ENCODE peak calls at places on chromosomes 3 and 15, in eight cellular contexts. M is left cardiac atrium; E is stimulated activated CD8-positive, alpha-beta memory T cell treated with anti-CD3 and anti-CD28 coated beads, Interleukin-4, amount 100 ng/mL, for 4 hours; F is AG08396; X is T-helper 9 cell; O is naive thymus-derived CD8-positive, alpha-beta T cell; Z is NCI-H774; H is activated CD8-positive, alpha-beta T cell treated with anti-CD3 and anti-CD28 coated beads, Interleukin-2, amount 10 ng/mL, durations not matched to agents 7 days and 5 days. J is an unnamed sample.

GRCh38 chr3:127768346-127769008 is 53.8 kb downstream of the MGLL start:
- DNase-seq in E (no peak), O (no peak), X (no peak), F (peak), H (no peak), M (no peak), Z (no peak), J (peak)

GRCh38 chr3:99901200-99901926 is 83.7 kb downstream of the CMSS1 start:
- DNase-seq in E (no peak), H (no peak), M (no peak), F (no peak), O (no peak), X (no peak), Z (peak), J (peak)

GRCh38 chr3:123300056-123300455 is 98.3 kb downstream of the SEC22A start:
- DNase-seq in X (no peak), M (no peak), F (no peak), H (no peak), O (no peak), Z (no peak), E (no peak), J (no peak)

GRCh38 chr3:89155811-89156210 is 48.4 kb downstream of the EPHA3 start:
- DNase-seq in E (no peak), Z (no peak), X (no peak), F (no peak), O (no peak), H (no peak), M (no peak), J (no peak)

GRCh38 chr3:40169983-40170382 is 139.5 kb upstream of the EIF1B start:
- DNase-seq in Z (no peak), E (no peak), H (no peak), O (no peak), F (no peak), X (no peak), M (no peak), J (no peak)

GRCh38 chr15:64693134-64693533 is 82.3 kb downstream of the RBPMS2 start:
- DNase-seq in X (no peak), Z (peak), O (no peak), M (peak), H (no peak), F (peak), E (no peak), J (no peak)

GRCh38 chr15:36884404-36885335 is 215.7 kb downstream of the MEIS2 start:
- DNase-seq in Z (no peak), X (no peak), M (no peak), F (no peak), O (no peak), H (no peak), E (no peak), J (no peak)

GRCh38 chr3:138369151-138369900 is 20.9 kb downstream of the MRAS start:
- DNase-seq in F (no peak), Z (no peak), X (no peak), M (no peak), E (no peak), O (no peak), H (no peak), J (no peak)

GRCh38 chr3:179681492-179682263 is 28.8 kb downstream of the USP13 start:
- DNase-seq in H (no peak), M (no peak), E (no peak), O (no peak), X (no peak), F (no peak), Z (no peak), J (no peak)

GRCh38 chr3:39189648-39190269 is 2.6 kb downstream of the XIRP1 start:
- DNase-seq in M (peak), O (peak), F (peak), Z (peak), X (peak), E (no peak), H (peak), J (peak)

GRCh38 chr3:11331101-11331500 is 58.9 kb downstream of the ATG7 start:
- DNase-seq in X (no peak), Z (no peak), E (no peak), O (no peak), F (no peak), H (no peak), M (no peak), J (no peak)

J was measured in HTR-8/SVneo.